ENCODE peak calls at places on chromosome 18, in six cellular contexts. Q, M, R, Z, A and O are unnamed samples.

GRCh38 chr18:10284571-10285282 is 169.7 kb upstream of the APCDD1 start:
- DNase-seq in R (no peak), A (no peak), M (no peak), Q (no peak), Z (no peak), O (no peak)

GRCh38 chr18:9808190-9808529 is 77.6 kb upstream of the TXNDC2 start:
- DNase-seq in Z (no peak), M (no peak), A (no peak), Q (no peak), R (no peak), O (no peak)

GRCh38 chr18:6633370-6633769 is 96.1 kb upstream of the ARHGAP28 start:
- DNase-seq in Q (no peak), R (peak), Z (no peak), M (no peak), A (no peak), O (no peak)

GRCh38 chr18:77095356-77096030 is 37.1 kb downstream of the MBP start:
- DNase-seq in M (peak), Z (no peak), Q (no peak), R (no peak), A (no peak), O (no peak)

GRCh38 chr18:11251229-11251890 is 102.0 kb upstream of the PIEZO2 start:
- DNase-seq in R (no peak), M (no peak), Z (peak), Q (no peak), A (no peak), O (no peak)

GRCh38 chr18:28063181-28063790 is 113.6 kb downstream of the CDH2 start:
- DNase-seq in R (no peak), M (no peak), A (no peak), Z (no peak), Q (no peak), O (no peak)

GRCh38 chr18:9612989-9613388 is 1.4 kb downstream of the PPP4R1 start:
- DNase-seq in M (no peak), R (no peak), A (no peak), Q (no peak), Z (no peak), O (no peak)

GRCh38 chr18:53131001-53131400 is 791.0 kb downstream of the DCC start:
- DNase-seq in A (no peak), Z (no peak), Q (no peak), R (no peak), M (no peak), O (no peak)

GRCh38 chr18:46917808-46918600 is 602 bp downstream of the KATNAL2 start:
- DNase-seq in A (no peak), R (peak), Q (peak), Z (peak), M (peak), O (no peak)

GRCh38 chr18:39752351-39752750 is 2186.8 kb upstream of the CELF4 start:
- DNase-seq in Q (no peak), A (no peak), M (no peak), Z (no peak), R (no peak), O (no peak)

GRCh38 chr18:13096232-13096631 is 105.1 kb downstream of the CEP192 start:
- DNase-seq in M (no peak), R (no peak), Z (no peak), A (no peak), Q (no peak), O (no peak)

GRCh38 chr18:13253786-13254755 is 35.5 kb downstream of the LDLRAD4 start:
- DNase-seq in A (no peak), R (no peak), Q (no peak), M (no peak), Z (no peak), O (no peak)

GRCh38 chr18:59900222-59901128 is 679 bp downstream of the PMAIP1 start:
- DNase-seq in M (peak), Z (no peak), R (peak), Q (peak), A (peak), O (peak)

GRCh38 chr18:50138181-50139064 is 56.5 kb downstream of the MYO5B start:
- DNase-seq in Q (no peak), M (no peak), Z (no peak), A (no peak), R (no peak), O (no peak)

GRCh38 chr18:45910405-45911023 is 56.6 kb downstream of the EPG5 start:
- DNase-seq in Q (peak), Z (peak), A (peak), M (no peak), R (peak), O (peak)

GRCh38 chr18:47737198-47737830 is 193.1 kb downstream of the SMAD2 start:
- DNase-seq in Q (no peak), Z (no peak), A (no peak), M (no peak), R (no peak), O (no peak)

GRCh38 chr18:70243545-70243944 is 38.1 kb upstream of the RTTN start:
- DNase-seq in R (no peak), Q (no peak), A (no peak), M (no peak), Z (no peak), O (no peak)

GRCh38 chr18:78736015-78736690 is 243.5 kb upstream of the SALL3 start:
- DNase-seq in M (peak), A (no peak), Z (no peak), R (no peak), Q (no peak), O (no peak)

GRCh38 chr18:48476550-48476917 is 62.3 kb upstream of the CTIF start:
- DNase-seq in M (no peak), R (no peak), Q (no peak), Z (no peak), A (no peak), O (no peak)

GRCh38 chr18:76958692-76959341 is 136.5 kb downstream of the ZNF236 start:
- DNase-seq in A (no peak), Z (no peak), M (no peak), Q (no peak), R (no peak), O (no peak)

GRCh38 chr18:23529597-23529996 is 26.3 kb downstream of the RMC1 start:
- DNase-seq in M (no peak), Z (no peak), A (no peak), R (no peak), Q (no peak), O (no peak)

GRCh38 chr18:48975817-48976649 is 25.3 kb upstream of the SMAD7 start:
- DNase-seq in A (no peak), Q (peak), M (peak), R (peak), Z (no peak), O (peak)

GRCh38 chr18:41767960-41768359 is 187.1 kb upstream of the PIK3C3 start:
- DNase-seq in Z (no peak), Q (no peak), A (no peak), R (peak), M (no peak), O (no peak)

GRCh38 chr18:72612894-72613537 is 68.9 kb upstream of the CBLN2 start:
- DNase-seq in A (no peak), Q (no peak), Z (no peak), R (no peak), M (no peak), O (no peak)

GRCh38 chr18:36608107-36608506 is 220.7 kb downstream of the TPGS2 start:
- DNase-seq in M (no peak), Z (no peak), A (no peak), R (no peak), Q (no peak), O (no peak)

GRCh38 chr18:64720781-64721464 is 572.0 kb upstream of the LINC00305 start:
- DNase-seq in M (no peak), R (peak), A (no peak), Q (no peak), Z (no peak), O (peak)

GRCh38 chr18:69538849-69539248 is 138.2 kb downstream of the DOK6 start:
- DNase-seq in Q (no peak), M (no peak), Z (no peak), R (no peak), A (no peak), O (no peak)

GRCh38 chr18:6963452-6964097 is 154.0 kb downstream of the LAMA1 start:
- DNase-seq in Q (no peak), M (no peak), A (no peak), Z (no peak), R (no peak), O (no peak)

GRCh38 chr18:40868110-40868858 is 1086.8 kb upstream of the PIK3C3 start:
- DNase-seq in Z (no peak), M (no peak), A (no peak), R (no peak), Q (no peak), O (no peak)

GRCh38 chr18:9753863-9754262 is 45.8 kb downstream of the RAB31 start:
- DNase-seq in R (no peak), A (no peak), Z (no peak), M (no peak), Q (no peak), O (no peak)

GRCh38 chr18:48975221-48975816 is 24.6 kb upstream of the SMAD7 start:
- DNase-seq in Q (no peak), Z (no peak), A (peak), R (no peak), M (no peak), O (no peak)

GRCh38 chr18:6106116-6106645 is 210.9 kb upstream of the TMEM200C start:
- DNase-seq in Q (no peak), A (no peak), R (no peak), Z (no peak), M (no peak), O (no peak)

GRCh38 chr18:11324956-11325873 is 175.8 kb upstream of the PIEZO2 start:
- DNase-seq in M (no peak), Q (no peak), R (no peak), Z (no peak), A (no peak), O (no peak)

GRCh38 chr18:79486356-79487197 is 90.8 kb downstream of the NFATC1 start:
- DNase-seq in M (no peak), Q (no peak), R (no peak), A (no peak), Z (no peak), O (peak)

GRCh38 chr18:10705786-10706185 is 180.0 kb downstream of the NAPG start:
- DNase-seq in Z (no peak), A (no peak), Q (no peak), R (no peak), M (no peak), O (no peak)

GRCh38 chr18:30967701-30968100 is 74.8 kb downstream of the DSC3 start:
- DNase-seq in Z (no peak), M (no peak), Q (no peak), A (no peak), R (no peak), O (no peak)

GRCh38 chr18:644395-645004 is 13.0 kb upstream of the TYMS start:
- DNase-seq in A (no peak), Z (no peak), Q (no peak), R (no peak), M (no peak), O (no peak)

GRCh38 chr18:7871560-7872456 is 304.7 kb downstream of the PTPRM start:
- DNase-seq in Q (no peak), M (no peak), Z (no peak), R (no peak), A (no peak), O (no peak)

GRCh38 chr18:24734058-24734457 is 273.6 kb downstream of the HRH4 start:
- DNase-seq in Q (no peak), A (no peak), Z (peak), R (peak), M (peak), O (peak)
- TF ChIP-seq CTCF in Q (no peak), A (peak), Z (no peak), R (no peak), M (peak), O (peak)

GRCh38 chr18:32021756-32022564 is 3.3 kb downstream of the RNF125 start:
- DNase-seq in Z (no peak), A (no peak), R (no peak), M (no peak), Q (no peak), O (no peak)

GRCh38 chr18:32018331-32019250 is at the start of gene RNF125:
- DNase-seq in Q (peak), A (peak), Z (peak), M (peak), R (peak), O (peak)

GRCh38 chr18:32019251-32019943 is 772 bp downstream of the RNF125 start:
- DNase-seq in A (no peak), Z (peak), R (peak), Q (peak), M (peak), O (peak)
- TF ChIP-seq CTCF in A (no peak), Z (no peak), R (no peak), Q (no peak), M (no peak), O (no peak)

GRCh38 chr18:58525928-58526424 is 102.9 kb downstream of the ALPK2 start:
- DNase-seq in R (no peak), M (no peak), Z (no peak), A (no peak), Q (no peak), O (no peak)

GRCh38 chr18:58527116-58528010 is 101.5 kb downstream of the ALPK2 start:
- DNase-seq in A (no peak), Z (no peak), Q (no peak), M (no peak), R (no peak), O (no peak)

GRCh38 chr18:58528011-58528367 is 100.9 kb downstream of the ALPK2 start:
- DNase-seq in Z (no peak), A (no peak), M (no peak), Q (no peak), R (no peak), O (no peak)

GRCh38 chr18:58525517-58525916 is 103.4 kb downstream of the ALPK2 start:
- DNase-seq in Q (no peak), R (no peak), A (no peak), M (no peak), Z (no peak), O (no peak)

DNA sequence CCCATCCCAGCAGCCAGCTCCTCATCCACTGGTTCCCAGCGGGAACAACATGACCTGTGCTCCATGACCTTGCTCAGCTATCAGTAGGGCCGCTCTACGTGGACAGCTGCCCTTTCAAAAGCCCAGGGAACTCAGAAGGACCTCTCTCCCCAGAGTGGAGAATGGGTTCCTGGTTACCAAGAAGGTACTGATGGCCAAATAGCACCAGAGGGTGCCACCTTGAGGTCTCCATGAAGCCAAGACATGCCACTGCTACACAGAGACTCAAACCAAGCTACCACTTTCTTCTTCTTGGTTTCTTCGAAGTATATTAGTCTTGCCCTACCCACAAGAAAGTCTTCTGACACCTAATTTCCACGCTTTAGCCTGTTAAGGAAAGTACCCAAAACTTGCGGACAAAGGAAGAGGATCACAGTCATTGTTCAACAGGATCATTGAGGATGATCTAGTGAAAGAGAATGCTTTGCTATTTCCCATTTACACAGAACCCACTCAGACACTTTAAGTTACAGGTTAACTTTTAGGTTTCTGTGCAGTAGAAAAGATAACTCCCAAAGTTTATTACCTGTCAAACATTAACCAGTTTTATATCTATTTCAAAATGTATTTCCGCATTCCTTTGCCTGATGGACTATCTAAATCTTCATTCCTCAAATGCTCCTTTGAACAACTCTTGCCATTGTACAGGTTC is 102.3 kb downstream of the ALPK2 start:
- DNase-seq in Q (no peak), M (no peak), A (no peak), Z (no peak), R (no peak), O (no peak)
- TF ChIP-seq CTCF in Q (no peak), M (no peak), A (no peak), Z (no peak), R (no peak), O (no peak)

DNA sequence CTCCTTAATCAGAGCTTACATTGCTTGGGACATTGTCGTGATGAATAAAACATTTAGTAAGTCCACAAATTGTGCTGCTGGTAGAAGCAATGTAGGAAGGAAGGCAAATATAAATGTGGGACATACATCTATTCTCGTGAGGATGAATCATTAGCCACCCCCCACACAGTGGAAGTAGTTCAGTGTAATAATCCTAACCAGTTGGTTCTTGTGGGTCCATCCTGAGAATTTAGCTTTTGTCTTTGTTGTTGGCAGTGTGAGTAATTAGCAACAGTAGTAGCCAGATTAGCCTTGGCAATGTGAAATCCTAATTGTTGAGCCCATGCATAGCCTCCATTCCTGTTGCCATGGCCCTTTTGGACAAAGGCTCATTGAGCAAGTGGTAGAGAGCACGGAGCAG is 532.1 kb downstream of the FBXO15 start:
- DNase-seq in A (no peak), M (no peak), Q (no peak), Z (no peak), R (no peak), O (no peak)
- TF ChIP-seq CTCF in A (no peak), M (no peak), Q (no peak), Z (no peak), R (no peak), O (no peak)

GRCh38 chr18:3261393-3262233 is at the start of gene MYL12B:
- DNase-seq in R (peak), A (peak), Z (peak), M (peak), Q (peak), O (peak)
- TF ChIP-seq CTCF in R (no peak), A (peak), Z (no peak), M (peak), Q (no peak), O (no peak)

GRCh38 chr18:33181016-33181415 is 259.5 kb downstream of the CCDC178 start:
- DNase-seq in Z (no peak), R (no peak), A (no peak), Q (no peak), M (no peak), O (no peak)

GRCh38 chr18:33183136-33183535 is 257.4 kb downstream of the CCDC178 start:
- DNase-seq in M (no peak), A (no peak), R (no peak), Q (no peak), Z (no peak), O (no peak)

GRCh38 chr18:33184178-33184577 is 256.3 kb downstream of the CCDC178 start:
- DNase-seq in A (no peak), Q (no peak), M (no peak), R (no peak), Z (no peak), O (no peak)

DNA sequence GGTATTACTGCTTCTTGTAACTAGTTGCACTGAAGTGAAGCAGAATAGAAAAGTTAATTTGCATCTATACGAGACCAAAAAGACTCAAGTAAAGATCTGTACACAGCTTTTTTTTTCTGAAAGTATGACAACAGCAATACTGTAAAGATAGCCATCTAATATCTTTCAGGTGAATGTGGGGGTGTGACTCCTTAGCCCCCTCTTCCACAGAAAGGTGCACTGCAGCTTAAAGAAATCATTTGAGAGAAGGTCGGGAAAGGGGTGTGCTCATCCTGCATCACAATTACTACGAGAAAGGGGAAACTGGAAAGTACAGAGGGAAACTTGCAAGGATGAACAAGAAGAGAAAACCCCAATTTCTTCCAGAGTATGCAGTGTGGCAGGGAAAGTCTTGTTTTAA is 255.6 kb downstream of the CCDC178 start:
- DNase-seq in Z (no peak), A (no peak), Q (no peak), R (peak), M (no peak), O (no peak)
- TF ChIP-seq CTCF in Z (no peak), A (peak), Q (no peak), R (peak), M (no peak), O (no peak)

GRCh38 chr18:43805646-43806194 is 528.4 kb upstream of the SYT4 start:
- DNase-seq in M (no peak), A (no peak), Q (no peak), R (no peak), Z (no peak), O (no peak)

GRCh38 chr18:43797347-43797746 is 520.1 kb upstream of the SYT4 start:
- DNase-seq in M (no peak), Q (no peak), R (no peak), A (no peak), Z (no peak), O (no peak)

GRCh38 chr18:43800584-43800983 is 523.3 kb upstream of the SYT4 start:
- DNase-seq in R (no peak), Q (no peak), M (no peak), A (no peak), Z (no peak), O (no peak)
- TF ChIP-seq CTCF in R (no peak), Q (no peak), M (no peak), A (no peak), Z (no peak), O (no peak)

GRCh38 chr18:35442701-35443100 is 55.1 kb downstream of the INO80C start:
- DNase-seq in Z (no peak), A (no peak), M (no peak), Q (no peak), R (no peak), O (no peak)

GRCh38 chr18:35443434-35443833 is 54.3 kb downstream of the INO80C start:
- DNase-seq in A (no peak), Z (no peak), Q (no peak), M (no peak), R (no peak), O (no peak)

GRCh38 chr18:35444636-35445035 is 53.1 kb downstream of the INO80C start:
- DNase-seq in Z (no peak), A (no peak), R (no peak), M (no peak), Q (no peak), O (no peak)

GRCh38 chr18:35443847-35444246 is 53.9 kb downstream of the INO80C start:
- DNase-seq in Z (no peak), R (no peak), Q (no peak), A (no peak), M (no peak), O (no peak)

GRCh38 chr18:35441857-35442595 is 55.7 kb downstream of the INO80C start:
- DNase-seq in Q (no peak), Z (no peak), A (no peak), M (no peak), R (no peak), O (no peak)
- TF ChIP-seq CTCF in Q (no peak), Z (no peak), A (no peak), M (no peak), R (no peak), O (no peak)

GRCh38 chr18:62324917-62325805 is at the start of gene TNFRSF11A:
- DNase-seq in Z (no peak), Q (peak), R (peak), M (no peak), A (peak), O (peak)
- TF ChIP-seq CTCF in Z (no peak), Q (no peak), R (peak), M (no peak), A (peak), O (peak)